ENCODE peak calls at places on chromosomes 4 and X, in seven cellular contexts. J, S, I, T, W, C and Z are unnamed samples.

GRCh38 chrX:135596495-135596894 is 76.0 kb downstream of the INTS6L start:
- DNase-seq in J (peak; percentile 19), S (peak; percentile 10), I (no peak), T (peak; percentile 20), W (no peak), C (peak; percentile 63), Z (peak; percentile 26)

GRCh38 chr4:1976416-1977352 is 32.1 kb downstream of the NELFA start:
- DNase-seq in J (no peak), S (no peak), I (no peak), T (no peak), W (peak; percentile 43), C (no peak), Z (no peak)

GRCh38 chr4:125832161-125832560 is 517.4 kb downstream of the FAT4 start:
- DNase-seq in J (no peak), S (no peak), I (no peak), T (no peak), W (no peak), C (no peak), Z (no peak)

GRCh38 chrX:136310411-136310810 is 9.6 kb downstream of the ADGRG4 start:
- DNase-seq in J (no peak), S (no peak), I (no peak), T (no peak), W (no peak), C (no peak), Z (no peak)

GRCh38 chr4:26208237-26208985 is 112.4 kb upstream of the RBPJ start:
- DNase-seq in J (no peak), S (no peak), I (no peak), T (no peak), W (no peak), C (no peak), Z (no peak)

GRCh38 chr4:98446499-98447375 is 185.6 kb downstream of the RAP1GDS1 start:
- DNase-seq in J (no peak), S (peak; percentile 44), I (no peak), T (no peak), W (no peak), C (no peak), Z (peak; percentile 10)

GRCh38 chrX:103442536-103442901 is 66.2 kb downstream of the BEX3 start:
- DNase-seq in J (no peak), S (no peak), I (no peak), T (no peak), W (no peak), C (no peak), Z (no peak)

GRCh38 chr4:112747035-112747434 is 110.1 kb downstream of the LARP7 start:
- DNase-seq in J (no peak), S (no peak), I (no peak), T (no peak), W (no peak), C (no peak), Z (no peak)

GRCh38 chr4:163284304-163284703 is 48.1 kb downstream of the NPY1R start:
- DNase-seq in J (no peak), S (no peak), I (no peak), T (no peak), W (no peak), C (no peak), Z (no peak)

GRCh38 chrX:71679575-71680207 is 12.3 kb downstream of the LOC101059915 start:
- DNase-seq in J (peak; percentile 4), S (no peak), I (no peak), T (no peak), W (peak; percentile 75), C (no peak), Z (no peak)

GRCh38 chrX:113470166-113470565 is 629.5 kb upstream of the AMOT start:
- DNase-seq in J (no peak), S (no peak), I (no peak), T (peak; percentile 9), W (no peak), C (no peak), Z (no peak)

GRCh38 chr4:37667197-37668100 is 18.7 kb downstream of the RELL1 start:
- DNase-seq in J (no peak), S (no peak), I (no peak), T (no peak), W (no peak), C (no peak), Z (no peak)

GRCh38 chr4:167100120-167100519 is 134.2 kb downstream of the SPOCK3 start:
- DNase-seq in J (no peak), S (no peak), I (peak; percentile 68), T (peak; percentile 7), W (no peak), C (no peak), Z (no peak)

GRCh38 chr4:9804918-9805317 is 23.5 kb downstream of the DRD5 start:
- DNase-seq in J (no peak), S (no peak), I (no peak), T (no peak), W (no peak), C (no peak), Z (no peak)

GRCh38 chrX:40845331-40845911 is 110.1 kb upstream of the MED14 start:
- DNase-seq in J (no peak), S (no peak), I (no peak), T (no peak), W (no peak), C (no peak), Z (no peak)

GRCh38 chrX:100748133-100748532 is 16.2 kb upstream of the SYTL4 start:
- DNase-seq in J (no peak), S (no peak), I (no peak), T (no peak), W (no peak), C (no peak), Z (no peak)

GRCh38 chr4:107740381-107740780 is 20.3 kb upstream of the PAPSS1 start:
- DNase-seq in J (no peak), S (no peak), I (no peak), T (no peak), W (no peak), C (no peak), Z (no peak)

GRCh38 chrX:77899081-77899828 is at the start of gene COX7B:
- DNase-seq in J (peak; percentile 44), S (peak; percentile 66), I (peak; percentile 96), T (peak; percentile 75), W (peak; percentile 88), C (no peak), Z (peak; percentile 89)

GRCh38 chrX:41329101-41329500 is 4.9 kb upstream of the DDX3X start:
- DNase-seq in J (no peak), S (no peak), I (no peak), T (no peak), W (no peak), C (no peak), Z (no peak)

GRCh38 chr4:99710020-99710419 is 52.4 kb upstream of the C4orf54 start:
- DNase-seq in J (no peak), S (no peak), I (no peak), T (no peak), W (no peak), C (no peak), Z (no peak)